ENCODE peak calls at places on chromosomes 3 and 15, in ten cellular contexts. E, R, B, O, V, C, X, Q, W and U are unnamed samples.

GRCh38 chr15:65869954-65870871 is 922 bp downstream of the RAB11A start:
- DNase-seq in X (no peak), W (peak), B (no peak), Q (peak), O (peak), E (peak), C (peak), V (peak), R (peak), U (peak)

GRCh38 chr3:123258811-123259420 is 57.2 kb downstream of the SEC22A start:
- DNase-seq in C (peak), R (peak), Q (no peak), O (peak), E (peak), V (peak), X (no peak), W (no peak), B (peak), U (no peak)

GRCh38 chr3:49276475-49277356 is at the start of gene C3orf62:
- DNase-seq in E (peak), C (peak), O (peak), W (peak), X (peak), V (peak), Q (no peak), R (peak), B (peak), U (no peak)

GRCh38 chr3:105362021-105362665 is 4.6 kb upstream of the ALCAM start:
- DNase-seq in X (no peak), R (peak), V (no peak), O (no peak), C (peak), E (peak), B (no peak), W (no peak), Q (no peak), U (no peak)

GRCh38 chr3:14228611-14229470 is 50.2 kb downstream of the LSM3 start:
- DNase-seq in V (no peak), W (no peak), Q (no peak), E (no peak), R (no peak), C (peak), B (no peak), O (no peak), X (no peak), U (no peak)

GRCh38 chr15:48556159-48556897 is 89.2 kb downstream of the FBN1 start:
- DNase-seq in C (no peak), W (no peak), X (no peak), R (no peak), Q (no peak), E (no peak), B (no peak), O (no peak), V (no peak), U (no peak)

GRCh38 chr15:65956307-65956706 is 87.0 kb downstream of the RAB11A start:
- DNase-seq in R (no peak), X (no peak), O (no peak), V (no peak), Q (no peak), C (no peak), B (no peak), E (no peak), W (no peak), U (no peak)

GRCh38 chr15:61654918-61655317 is 405.3 kb downstream of the VPS13C start:
- DNase-seq in X (no peak), Q (no peak), C (no peak), E (no peak), V (no peak), R (no peak), O (no peak), W (no peak), B (no peak), U (no peak)

GRCh38 chr15:36501063-36501678 is 78.3 kb upstream of the CDIN1 start:
- DNase-seq in W (no peak), V (peak), B (peak), O (no peak), C (peak), R (peak), X (no peak), Q (peak), E (peak), U (peak)

GRCh38 chr15:35980719-35981118 is 434.8 kb upstream of the DPH6 start:
- DNase-seq in C (peak), B (no peak), X (no peak), W (no peak), V (no peak), E (no peak), R (no peak), Q (no peak), O (no peak), U (no peak)

GRCh38 chr3:198030125-198030524 is 70.1 kb downstream of the LMLN start:
- DNase-seq in V (no peak), O (no peak), Q (no peak), W (no peak), R (no peak), X (no peak), E (no peak), B (no peak), C (no peak), U (no peak)

GRCh38 chr15:91862891-91863520 is 9.5 kb downstream of the SLCO3A1 start:
- DNase-seq in C (no peak), V (no peak), Q (no peak), O (no peak), X (no peak), B (no peak), W (no peak), E (no peak), R (no peak), U (no peak)

GRCh38 chr3:25673738-25674298 is 9.1 kb upstream of the TOP2B start:
- DNase-seq in C (no peak), R (no peak), E (no peak), O (no peak), V (no peak), W (no peak), Q (no peak), B (no peak), X (no peak), U (no peak)

GRCh38 chr3:111585214-111585613 is 9.9 kb downstream of the ZBED2 start:
- DNase-seq in R (peak), C (peak), V (no peak), X (no peak), E (no peak), W (no peak), B (peak), O (no peak), Q (no peak), U (no peak)

GRCh38 chr15:89087066-89087829 is 1.0 kb upstream of the ABHD2 start:
- DNase-seq in C (no peak), V (no peak), R (no peak), Q (no peak), B (no peak), O (no peak), W (no peak), X (no peak), E (no peak), U (no peak)

GRCh38 chr3:11389570-11390268 is 117.5 kb downstream of the ATG7 start:
- DNase-seq in X (no peak), B (no peak), O (no peak), Q (no peak), R (peak), C (peak), V (no peak), E (no peak), W (no peak), U (no peak)

GRCh38 chr3:65593780-65594752 is 444.7 kb downstream of the MAGI1 start:
- DNase-seq in Q (no peak), V (no peak), B (no peak), W (no peak), E (no peak), X (no peak), R (no peak), C (peak), O (no peak), U (no peak)

GRCh38 chr3:142332390-142332789 is 107.0 kb upstream of the GK5 start:
- DNase-seq in E (no peak), B (no peak), C (no peak), W (no peak), X (no peak), R (no peak), V (no peak), Q (no peak), O (no peak), U (no peak)

GRCh38 chr15:62684143-62684808 is 358.3 kb upstream of the TPM1 start:
- DNase-seq in X (no peak), O (no peak), C (no peak), E (no peak), W (no peak), Q (no peak), V (no peak), B (no peak), R (no peak), U (no peak)

GRCh38 chr15:86034904-86035303 is 44.8 kb upstream of the AGBL1 start:
- DNase-seq in C (no peak), Q (no peak), X (no peak), W (no peak), E (no peak), V (no peak), B (no peak), O (no peak), R (no peak), U (no peak)

GRCh38 chr3:70244422-70244821 is 68.0 kb downstream of the MDFIC2 start:
- DNase-seq in B (no peak), Q (no peak), O (no peak), W (no peak), X (no peak), C (no peak), V (no peak), R (no peak), E (no peak), U (no peak)

GRCh38 chr3:64022451-64023186 is 675 bp downstream of the PSMD6 start:
- DNase-seq in V (peak), X (no peak), R (no peak), Q (no peak), C (peak), W (no peak), E (peak), B (no peak), O (no peak), U (no peak)

GRCh38 chr15:96331141-96331941 is 841 bp downstream of the NR2F2 start:
- DNase-seq in X (no peak), B (no peak), W (no peak), O (no peak), V (no peak), E (peak), C (peak), Q (peak), R (peak), U (no peak)

GRCh38 chr3:105744202-105744601 is 124.6 kb downstream of the CBLB start:
- DNase-seq in B (no peak), X (no peak), R (no peak), W (no peak), Q (no peak), V (no peak), C (no peak), E (no peak), O (no peak), U (no peak)

GRCh38 chr15:94858449-94858848 is 627.1 kb downstream of the MCTP2 start:
- DNase-seq in B (no peak), R (no peak), C (peak), W (no peak), O (no peak), E (no peak), Q (no peak), X (no peak), V (no peak), U (no peak)

GRCh38 chr3:187169231-187169960 is 27.9 kb upstream of the RTP1 start:
- DNase-seq in V (no peak), E (no peak), W (no peak), C (peak), O (no peak), X (no peak), B (no peak), R (no peak), Q (no peak), U (no peak)

GRCh38 chr3:182303169-182303568 is 490.1 kb upstream of the ATP11B start:
- DNase-seq in B (no peak), Q (no peak), E (no peak), V (no peak), X (no peak), W (peak), C (no peak), R (no peak), O (no peak), U (no peak)

GRCh38 chr3:129795596-129795995 is 97.9 kb downstream of the TMCC1 start:
- DNase-seq in X (no peak), E (peak), W (no peak), B (peak), O (no peak), R (no peak), Q (no peak), C (peak), V (no peak), U (no peak)

GRCh38 chr3:18153571-18154173 is 271.5 kb downstream of the SATB1 start:
- DNase-seq in Q (peak), E (no peak), C (peak), R (peak), X (no peak), B (peak), V (no peak), O (no peak), W (no peak), U (no peak)

GRCh38 chr3:73148207-73148606 is 86.7 kb downstream of the EBLN2 start:
- DNase-seq in E (peak), X (no peak), V (no peak), O (no peak), R (peak), B (no peak), W (no peak), C (no peak), Q (no peak), U (no peak)

GRCh38 chr3:108406661-108407206 is 103.7 kb downstream of the MYH15 start:
- DNase-seq in C (peak), X (peak), R (peak), O (peak), E (peak), W (no peak), Q (peak), V (peak), B (peak), U (peak)

GRCh38 chr3:112597945-112598344 is 36.1 kb downstream of the SLC35A5 start:
- DNase-seq in E (no peak), O (no peak), R (no peak), Q (no peak), V (no peak), B (no peak), W (no peak), X (no peak), C (no peak), U (no peak)

GRCh38 chr15:45634442-45635190 is at the start of gene SQOR:
- DNase-seq in V (peak), Q (peak), W (peak), X (peak), E (peak), O (peak), C (peak), B (peak), R (peak), U (peak)

GRCh38 chr3:30640856-30641255 is 34.5 kb downstream of the TGFBR2 start:
- DNase-seq in C (no peak), X (no peak), O (no peak), R (no peak), E (no peak), W (no peak), V (no peak), Q (no peak), B (no peak), U (no peak)

GRCh38 chr3:30639937-30640336 is 33.5 kb downstream of the TGFBR2 start:
- DNase-seq in W (no peak), Q (no peak), X (no peak), C (no peak), B (no peak), O (no peak), R (no peak), V (no peak), E (no peak), U (no peak)

GRCh38 chr3:30637310-30638227 is 31.2 kb downstream of the TGFBR2 start:
- DNase-seq in X (no peak), R (no peak), C (no peak), E (no peak), B (no peak), Q (no peak), W (no peak), O (no peak), V (no peak), U (no peak)

GRCh38 chr3:30641612-30642251 is 35.3 kb downstream of the TGFBR2 start:
- DNase-seq in W (no peak), O (no peak), B (no peak), Q (no peak), E (no peak), R (no peak), X (no peak), V (no peak), C (no peak), U (no peak)

GRCh38 chr3:30638685-30639412 is 32.4 kb downstream of the TGFBR2 start:
- DNase-seq in C (no peak), V (no peak), W (no peak), B (no peak), R (peak), E (no peak), O (no peak), Q (no peak), X (no peak), U (no peak)
- H3K4me3 ChIP-seq in C (no peak), V (peak), W (no peak), B (no peak), R (no peak), E (no peak), O (peak), Q (no peak), X (no peak), U (no peak)

GRCh38 chr3:114380233-114380645 is 86.4 kb downstream of the TIGIT start:
- DNase-seq in R (peak), V (no peak), C (peak), E (no peak), X (no peak), O (no peak), W (peak), Q (no peak), B (no peak), U (peak)
- H3K4me3 ChIP-seq in R (no peak), V (no peak), C (no peak), E (no peak), X (no peak), O (no peak), W (no peak), Q (no peak), B (no peak), U (no peak)

GRCh38 chr15:63983071-63983711 is 63.1 kb downstream of the DAPK2 start:
- DNase-seq in X (no peak), Q (peak), V (no peak), R (no peak), C (no peak), E (peak), O (no peak), W (no peak), B (no peak), U (peak)
- H3K4me3 ChIP-seq in X (no peak), Q (no peak), V (no peak), R (no peak), C (no peak), E (no peak), O (no peak), W (no peak), B (no peak), U (no peak)

GRCh38 chr3:153180860-153181372 is 18.9 kb downstream of the RAP2B start:
- DNase-seq in R (no peak), O (no peak), X (no peak), B (no peak), V (no peak), C (peak), W (no peak), Q (no peak), E (no peak), U (no peak)

GRCh38 chr3:153182894-153183293 is 20.9 kb downstream of the RAP2B start:
- DNase-seq in O (no peak), W (no peak), R (no peak), C (no peak), E (no peak), X (no peak), V (no peak), B (no peak), Q (no peak), U (no peak)

GRCh38 chr3:153182491-153182890 is 20.5 kb downstream of the RAP2B start:
- DNase-seq in C (no peak), W (no peak), X (no peak), V (no peak), E (no peak), O (no peak), B (no peak), R (no peak), Q (no peak), U (no peak)
- H3K4me3 ChIP-seq in C (no peak), W (no peak), X (no peak), V (no peak), E (no peak), O (no peak), B (no peak), R (no peak), Q (no peak), U (no peak)

GRCh38 chr15:81339321-81339720 is 15.4 kb upstream of the STARD5 start:
- DNase-seq in C (no peak), V (no peak), R (no peak), O (no peak), W (no peak), E (no peak), Q (no peak), B (no peak), X (no peak), U (no peak)
- H3K4me3 ChIP-seq in C (no peak), V (no peak), R (no peak), O (no peak), W (no peak), E (no peak), Q (no peak), B (no peak), X (no peak), U (no peak)

GRCh38 chr3:86988986-86989385 is 2.0 kb downstream of the VGLL3 start:
- DNase-seq in O (no peak), X (no peak), Q (no peak), B (no peak), C (no peak), W (no peak), E (no peak), R (no peak), V (no peak), U (no peak)
- H3K4me3 ChIP-seq in O (no peak), X (no peak), Q (no peak), B (peak), C (no peak), W (peak), E (no peak), R (peak), V (no peak), U (no peak)

DNA sequence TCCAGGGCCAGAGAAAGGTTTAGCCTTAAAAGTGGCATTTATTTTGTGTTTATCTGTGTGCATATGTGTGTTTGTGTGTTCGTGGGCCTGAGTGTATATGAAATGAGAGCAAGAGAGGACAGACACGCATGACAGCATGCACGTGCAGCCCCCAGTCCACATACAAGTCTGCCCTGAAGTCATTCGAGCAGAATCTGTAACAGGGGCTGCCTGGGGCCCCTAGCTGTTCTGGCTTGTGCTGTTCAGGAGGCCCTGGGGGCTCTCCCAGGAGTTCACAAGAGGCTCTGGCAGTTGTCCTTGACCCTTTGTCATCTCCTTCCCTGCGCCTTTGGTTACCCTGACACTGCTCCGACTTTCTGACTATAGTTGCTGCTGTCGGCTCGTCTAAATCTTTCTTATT is 18.2 kb upstream of the TRAK1 start:
- DNase-seq in C (no peak), E (no peak), Q (no peak), W (no peak), R (no peak), O (no peak), B (no peak), V (no peak), X (no peak), U (no peak)
- H3K4me3 ChIP-seq in C (no peak), E (no peak), Q (no peak), W (no peak), R (no peak), O (no peak), B (no peak), V (no peak), X (no peak), U (no peak)

DNA sequence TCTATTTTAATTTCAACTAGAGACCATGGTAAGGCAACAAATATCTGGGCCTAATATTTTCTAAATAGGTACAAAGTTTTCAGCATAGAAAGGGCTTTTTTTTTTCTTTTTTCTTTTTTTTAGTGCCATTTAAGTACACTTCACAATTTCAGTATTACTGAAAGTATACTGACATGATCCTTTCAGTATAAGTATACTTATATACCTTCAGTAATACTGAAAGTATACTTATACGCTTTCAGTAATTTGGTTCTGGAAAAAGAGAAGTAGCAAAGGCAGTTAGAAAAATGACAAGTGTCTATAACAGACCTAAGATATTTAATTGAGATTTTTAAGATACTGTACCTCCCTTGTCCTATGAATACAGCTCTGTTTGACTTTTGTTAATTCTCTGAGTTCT is 339.2 kb downstream of the EPHA3 start:
- DNase-seq in O (no peak), C (no peak), W (no peak), Q (no peak), B (no peak), X (no peak), V (no peak), R (no peak), E (no peak), U (no peak)
- H3K4me3 ChIP-seq in O (no peak), C (no peak), W (no peak), Q (no peak), B (no peak), X (no peak), V (no peak), R (no peak), E (no peak), U (no peak)

GRCh38 chr3:195139091-195139875 is 131.7 kb downstream of the XXYLT1 start:
- DNase-seq in E (no peak), W (no peak), Q (no peak), V (no peak), X (no peak), O (no peak), C (peak), R (no peak), B (no peak), U (no peak)
- H3K4me3 ChIP-seq in E (no peak), W (no peak), Q (no peak), V (no peak), X (no peak), O (no peak), C (no peak), R (no peak), B (no peak), U (no peak)

DNA sequence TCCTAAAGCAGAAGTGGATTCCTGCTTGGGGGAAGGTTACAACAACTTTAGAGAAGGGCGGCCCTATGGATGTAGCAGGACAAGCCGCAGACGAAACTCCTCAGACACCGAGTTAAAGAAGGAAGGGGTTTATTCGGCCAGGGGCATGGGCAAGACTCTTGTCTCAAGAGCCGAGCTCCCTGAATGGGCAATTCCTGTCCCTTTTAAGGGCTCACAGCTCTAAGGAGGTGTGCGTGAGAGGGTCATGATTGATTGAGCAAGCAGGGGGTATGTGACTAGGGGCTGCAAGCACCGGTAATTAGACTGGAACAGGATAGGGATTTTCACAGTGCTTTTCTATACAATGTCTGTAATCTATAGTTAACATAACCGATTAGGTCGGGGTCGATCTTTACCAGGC is 879 bp upstream of the PDHB start:
- DNase-seq in Q (peak), C (no peak), R (no peak), X (no peak), E (no peak), W (no peak), B (no peak), O (no peak), V (no peak), U (peak)
- H3K4me3 ChIP-seq in Q (no peak), C (no peak), R (no peak), X (no peak), E (no peak), W (no peak), B (no peak), O (no peak), V (no peak), U (no peak)